ENCODE peak calls at places on chromosomes 4 and X, in four cellular contexts. C is mesendoderm, A is breast epithelium, B is lung. P is an unnamed sample.

GRCh38 chr4:147799986-147800555 is 68.2 kb downstream of the ARHGAP10 start:
- DNase-seq in A (no peak), B (no peak), C (no peak), P (no peak)

GRCh38 chr4:2792711-2793577 is at the start of gene SH3BP2:
- DNase-seq in B (peak), C (peak), A (peak), P (no peak)

GRCh38 chr4:142404191-142404611 is 441.9 kb downstream of the INPP4B start:
- DNase-seq in B (no peak), A (no peak), C (no peak), P (no peak)

GRCh38 chr4:87529187-87529586 is at the start of gene SPARCL1:
- DNase-seq in B (no peak), A (peak), C (peak), P (peak)

GRCh38 chrX:69282893-69283690 is 117.8 kb upstream of the PJA1 start:
- DNase-seq in B (no peak), A (no peak), C (no peak), P (no peak)

GRCh38 chr4:182384496-182385155 is 141.4 kb downstream of the TENM3 start:
- DNase-seq in C (peak), B (no peak), A (no peak), P (no peak)

GRCh38 chr4:143183513-143184216 is 1.1 kb upstream of the USP38 start:
- DNase-seq in C (no peak), B (no peak), A (no peak), P (no peak)

GRCh38 chr4:39469429-39470077 is 10.7 kb downstream of the LIAS start:
- DNase-seq in C (peak), B (no peak), A (no peak), P (no peak)

GRCh38 chrX:15215366-15215765 is 54.5 kb downstream of the ASB9 start:
- DNase-seq in B (no peak), A (no peak), C (no peak), P (no peak)

GRCh38 chrX:47200385-47201150 is 6.9 kb downstream of the UBA1 start:
- DNase-seq in A (no peak), B (no peak), C (peak), P (no peak)

GRCh38 chrX:120732461-120732860 is 102.6 kb upstream of the C1GALT1C1 start:
- DNase-seq in A (no peak), B (no peak), C (no peak), P (no peak)

GRCh38 chr4:14386196-14386595 is 616.1 kb upstream of the CPEB2 start:
- DNase-seq in B (no peak), C (no peak), A (no peak), P (no peak)

GRCh38 chr4:25031077-25031606 is 396 bp upstream of the LGI2 start:
- DNase-seq in B (no peak), A (no peak), C (peak), P (no peak)

GRCh38 chr4:152536545-152537182 is 772 bp upstream of the FBXW7 start:
- DNase-seq in B (peak), A (no peak), C (no peak), P (no peak)

GRCh38 chr4:3322059-3322550 is 29.3 kb downstream of the RGS12 start:
- DNase-seq in A (no peak), C (no peak), B (no peak), P (no peak)

GRCh38 chrX:16191605-16192004 is 24.3 kb downstream of the MAGEB17 start:
- DNase-seq in C (no peak), A (no peak), B (no peak), P (no peak)

GRCh38 chr4:54625391-54625790 is 32.4 kb upstream of the KIT start:
- DNase-seq in B (no peak), A (no peak), C (no peak), P (no peak)

GRCh38 chr4:54226399-54227260 is 2.5 kb upstream of the PDGFRA start:
- DNase-seq in B (peak), C (peak), A (peak), P (no peak)

GRCh38 chr4:156941940-156942548 is 29.6 kb downstream of the PDGFC start:
- DNase-seq in C (peak), A (no peak), B (peak), P (no peak)
- H3K27ac ChIP-seq in C (no peak), A (no peak), B (peak), P (no peak)

GRCh38 chr4:99574530-99575314 is at the start of gene MTTP:
- DNase-seq in B (no peak), C (no peak), A (no peak), P (no peak)
- H3K27ac ChIP-seq in B (no peak), C (no peak), A (no peak), P (peak)

GRCh38 chr4:186934841-186935443 is 211.3 kb upstream of the FAT1 start:
- DNase-seq in B (no peak), A (no peak), C (no peak), P (no peak)

GRCh38 chr4:186934255-186934654 is 210.6 kb upstream of the FAT1 start:
- DNase-seq in A (no peak), C (no peak), B (no peak), P (no peak)

GRCh38 chr4:186935881-186936280 is 212.2 kb upstream of the FAT1 start:
- DNase-seq in B (no peak), C (no peak), A (peak), P (no peak)

GRCh38 chr4:186939226-186939625 is 215.6 kb upstream of the FAT1 start:
- DNase-seq in A (no peak), B (no peak), C (no peak), P (no peak)

GRCh38 chr4:186936496-186937375 is 213.1 kb upstream of the FAT1 start:
- DNase-seq in B (no peak), C (no peak), A (no peak), P (no peak)
- H3K27ac ChIP-seq in B (no peak), C (no peak), A (no peak), P (no peak)

GRCh38 chr4:185534850-185535761 is at the start of gene PDLIM3:
- DNase-seq in A (peak), C (peak), B (peak), P (peak)
- H3K27ac ChIP-seq in A (peak), C (peak), B (peak), P (peak)

GRCh38 chrX:40177942-40178715 is 80.4 kb upstream of the BCOR start:
- DNase-seq in C (no peak), A (no peak), B (no peak), P (no peak)

GRCh38 chrX:40176256-40176978 is 78.7 kb upstream of the BCOR start:
- DNase-seq in B (peak), A (no peak), C (peak), P (peak)

GRCh38 chrX:40177489-40177888 is 79.7 kb upstream of the BCOR start:
- DNase-seq in B (no peak), A (no peak), C (no peak), P (no peak)

GRCh38 chrX:40175416-40176255 is 77.9 kb upstream of the BCOR start:
- DNase-seq in C (peak), B (peak), A (no peak), P (peak)

DNA sequence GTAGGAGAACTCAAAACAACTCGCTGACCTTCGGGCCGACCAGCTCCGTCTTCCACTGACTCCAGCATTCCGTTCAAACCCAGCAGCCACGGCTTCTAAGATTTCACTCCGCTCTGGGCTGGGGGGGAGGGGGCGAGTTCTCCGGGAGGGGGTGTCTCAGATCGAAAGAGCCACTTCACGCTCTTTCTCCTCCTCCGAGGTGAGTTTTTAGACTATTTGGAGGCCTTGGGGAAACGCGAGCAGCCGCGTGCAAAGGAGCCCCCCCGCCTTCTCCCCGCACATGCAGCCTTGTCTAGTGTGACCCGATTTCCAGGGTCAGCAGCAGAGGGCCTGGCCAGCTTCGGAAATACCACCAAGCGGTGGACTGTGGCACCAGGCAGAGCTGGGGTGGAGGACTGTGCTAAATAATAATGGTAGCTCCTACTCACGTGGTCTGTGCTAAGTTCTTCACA is 79.2 kb upstream of the BCOR start:
- DNase-seq in C (peak), A (no peak), B (no peak), P (no peak)
- H3K27ac ChIP-seq in C (no peak), A (peak), B (peak), P (peak)

GRCh38 chr4:121728066-121728465 is 31.3 kb upstream of the ANXA5 start:
- DNase-seq in B (no peak), C (no peak), A (no peak), P (no peak)
- H3K27ac ChIP-seq in B (no peak), C (no peak), A (no peak), P (no peak)

GRCh38 chrX:119685225-119686066 is 7.5 kb downstream of the SEPTIN6 start:
- DNase-seq in A (peak), B (no peak), C (no peak), P (no peak)
- H3K27ac ChIP-seq in A (peak), B (peak), C (no peak), P (peak)

GRCh38 chrX:103535206-103535605 is 15.9 kb upstream of the RAB40A start:
- DNase-seq in C (no peak), A (no peak), B (no peak), P (no peak)
- H3K27ac ChIP-seq in C (no peak), A (no peak), B (no peak), P (no peak)

P was measured in caudate nucleus.